ENCODE peak calls at places on chromosomes 1 and 21, in four cellular contexts. T is cardiac muscle cell; Y is CD4-positive, alpha-beta memory T cell; C is activated T-cell treated with anti-CD3 and anti-CD28 coated beads for 48 hours. O is an unnamed sample.

GRCh38 chr1:184160236-184160635 is 108.7 kb downstream of the TSEN15 start:
- DNase-seq in T (no peak), Y (peak; percentile 46), C (peak; percentile 32), O (no peak)

GRCh38 chr1:78497196-78497595 is 6.4 kb downstream of the PTGFR start:
- DNase-seq in T (no peak), Y (no peak), C (no peak), O (no peak)

GRCh38 chr1:173204693-173205092 is 2.4 kb downstream of the TNFSF4 start:
- DNase-seq in T (no peak), Y (no peak), C (no peak), O (no peak)

GRCh38 chr21:44012474-44013379 is 618 bp downstream of the TRAPPC10 start:
- DNase-seq in T (peak; percentile 70), Y (peak; percentile 82), C (peak; percentile 90), O (peak; percentile 76)

GRCh38 chr1:46131727-46132528 is 501 bp downstream of the PIK3R3 start:
- DNase-seq in T (no peak), Y (peak; percentile 48), C (no peak), O (no peak)

GRCh38 chr1:193700710-193701355 is 514.4 kb upstream of the B3GALT2 start:
- DNase-seq in T (no peak), Y (no peak), C (no peak), O (no peak)

GRCh38 chr1:22787636-22788035 is 77.0 kb downstream of the EPHB2 start:
- DNase-seq in T (no peak), Y (no peak), C (no peak), O (no peak)

GRCh38 chr1:90725961-90726715 is 9.0 kb upstream of the BARHL2 start:
- DNase-seq in T (no peak), Y (no peak), C (no peak), O (no peak)

GRCh38 chr1:243903904-243904303 is 53.9 kb upstream of the AKT3 start:
- DNase-seq in T (peak; percentile 62), Y (no peak), C (no peak), O (no peak)

O was measured in HL-60.